ENCODE peak calls at places on chromosome 13, in five cellular contexts. Q is naive thymus-derived CD4-positive, alpha-beta T cell; H is thyroid gland; C is CD8-positive, alpha-beta T cell; G is CD8-positive, alpha-beta memory T cell. L is an unnamed sample. For H3K4me1, the result is how much of the 10 kb centered on the place peaks cover.

GRCh38 chr13:71831716-71832115 is 35.3 kb downstream of the DACH1 start:
- DNase-seq in H (no peak), G (no peak), C (no peak), Q (no peak), L (no peak)

GRCh38 chr13:103531278-103531677 is 465.1 kb upstream of the SLC10A2 start:
- DNase-seq in G (no peak), H (no peak), C (no peak), Q (no peak), L (no peak)

GRCh38 chr13:39566216-39566869 is 36.6 kb downstream of the LHFPL6 start:
- DNase-seq in Q (no peak), C (no peak), G (no peak), H (no peak), L (no peak)

GRCh38 chr13:90477194-90477593 is 870.3 kb upstream of the MIR17HG start:
- DNase-seq in G (no peak), C (no peak), Q (no peak), H (no peak), L (no peak)

GRCh38 chr13:74438911-74439310 is 304.7 kb upstream of the KLF12 start:
- DNase-seq in H (no peak), G (no peak), Q (no peak), C (no peak), L (peak)

GRCh38 chr13:110616103-110617101 is 1.1 kb downstream of the NAXD start:
- DNase-seq in G (no peak), Q (peak), C (peak), H (peak), L (peak)

GRCh38 chr13:92843549-92843948 is 383.1 kb upstream of the GPC6 start:
- DNase-seq in H (no peak), G (no peak), Q (no peak), C (no peak), L (peak)

GRCh38 chr13:47159853-47160550 is 263.1 kb upstream of the HTR2A start:
- DNase-seq in C (no peak), Q (no peak), G (no peak), H (no peak), L (no peak)

GRCh38 chr13:53782400-53783030 is 753.9 kb downstream of the OLFM4 start:
- DNase-seq in H (peak), C (no peak), Q (no peak), G (no peak), L (peak)

GRCh38 chr13:76758257-76758656 is 127.9 kb downstream of the KCTD12 start:
- DNase-seq in G (no peak), C (no peak), H (no peak), Q (no peak), L (no peak)

GRCh38 chr13:113559901-113560644 is 24.5 kb upstream of the TFDP1 start:
- DNase-seq in C (no peak), Q (no peak), G (no peak), H (no peak), L (no peak)

GRCh38 chr13:52809310-52809769 is 39.1 kb downstream of the PCDH8 start:
- DNase-seq in G (no peak), C (peak), H (peak), Q (no peak), L (peak)

GRCh38 chr13:95354680-95355487 is 53.6 kb upstream of the ABCC4 start:
- DNase-seq in G (no peak), Q (no peak), C (no peak), H (no peak), L (no peak)

GRCh38 chr13:107551521-107551920 is 663.8 kb downstream of the LIG4 start:
- DNase-seq in C (no peak), G (no peak), H (no peak), Q (no peak), L (no peak)

GRCh38 chr13:77860621-77861020 is 58.0 kb downstream of the EDNRB start:
- DNase-seq in H (no peak), C (no peak), Q (no peak), G (no peak), L (peak)

GRCh38 chr13:102227696-102228095 is 174.2 kb downstream of the FGF14 start:
- DNase-seq in C (no peak), Q (no peak), H (no peak), G (no peak), L (no peak)

GRCh38 chr13:106835477-106835876 is 267.5 kb upstream of the ARGLU1 start:
- DNase-seq in Q (no peak), H (no peak), G (no peak), C (no peak), L (no peak)

GRCh38 chr13:109383683-109384082 is 402.7 kb downstream of the IRS2 start:
- DNase-seq in H (no peak), C (no peak), Q (no peak), G (no peak), L (no peak)

GRCh38 chr13:24923305-24923640 is 159.3 kb downstream of the RNF17 start:
- DNase-seq in H (no peak), C (no peak), G (no peak), Q (no peak), L (no peak)

GRCh38 chr13:111659236-111659635 is 338.8 kb downstream of the TEX29 start:
- DNase-seq in G (no peak), C (no peak), H (no peak), Q (no peak), L (no peak)

GRCh38 chr13:21066946-21067345 is 5.6 kb upstream of the LATS2 start:
- DNase-seq in H (no peak), G (no peak), C (no peak), Q (no peak), L (no peak)

GRCh38 chr13:89832827-89833226 is 1514.7 kb upstream of the MIR17HG start:
- DNase-seq in H (no peak), G (no peak), Q (no peak), C (no peak), L (no peak)

GRCh38 chr13:28179974-28180373 is 41.6 kb downstream of the PAN3 start:
- DNase-seq in C (no peak), H (no peak), G (no peak), Q (no peak), L (no peak)

GRCh38 chr13:103349664-103350063 is 283.4 kb upstream of the SLC10A2 start:
- DNase-seq in Q (no peak), G (no peak), H (no peak), C (no peak), L (no peak)

GRCh38 chr13:92224052-92224821 is 825.8 kb downstream of the GPC5 start:
- DNase-seq in G (no peak), Q (no peak), C (no peak), H (no peak), L (peak)

GRCh38 chr13:19601749-19602725 is 31.4 kb upstream of the MPHOSPH8 start:
- DNase-seq in C (peak), G (no peak), H (peak), Q (peak), L (peak)

GRCh38 chr13:112069063-112069726 is 2.2 kb downstream of the SOX1 start:
- DNase-seq in H (no peak), C (no peak), Q (no peak), G (no peak), L (no peak)

GRCh38 chr13:60689076-60689475 is 292.1 kb downstream of the TDRD3 start:
- DNase-seq in Q (no peak), H (no peak), C (no peak), G (no peak), L (no peak)

GRCh38 chr13:47672245-47672975 is 328.7 kb downstream of the SUCLA2 start:
- DNase-seq in Q (no peak), C (no peak), H (no peak), G (no peak), L (no peak)

GRCh38 chr13:111627596-111627995 is 307.2 kb downstream of the TEX29 start:
- DNase-seq in H (no peak), Q (no peak), G (no peak), C (no peak), L (no peak)

GRCh38 chr13:85654227-85654626 is 145.0 kb downstream of the SLITRK6 start:
- DNase-seq in Q (no peak), H (no peak), G (no peak), C (no peak), L (no peak)

GRCh38 chr13:44575741-44576395 is at the start of gene TSC22D1:
- DNase-seq in H (peak), Q (peak), G (peak), C (peak), L (peak)

GRCh38 chr13:23817833-23818232 is 71.4 kb downstream of the MIPEP start:
- DNase-seq in Q (no peak), C (no peak), G (no peak), H (no peak), L (no peak)
- H3K4me1 ChIP-seq in Q (under half), C (under half), G (under half), H (under half), L (under half)

GRCh38 chr13:97274782-97275252 is 52.7 kb downstream of the MBNL2 start:
- DNase-seq in Q (no peak), G (no peak), C (no peak), H (no peak), L (no peak)

GRCh38 chr13:97276862-97277269 is 54.7 kb downstream of the MBNL2 start:
- DNase-seq in H (no peak), C (no peak), Q (no peak), G (no peak), L (no peak)

GRCh38 chr13:97275775-97276501 is 53.8 kb downstream of the MBNL2 start:
- DNase-seq in G (no peak), C (no peak), Q (no peak), H (no peak), L (no peak)

GRCh38 chr13:97273341-97273831 is 51.3 kb downstream of the MBNL2 start:
- DNase-seq in H (no peak), G (no peak), Q (no peak), C (no peak), L (no peak)

DNA sequence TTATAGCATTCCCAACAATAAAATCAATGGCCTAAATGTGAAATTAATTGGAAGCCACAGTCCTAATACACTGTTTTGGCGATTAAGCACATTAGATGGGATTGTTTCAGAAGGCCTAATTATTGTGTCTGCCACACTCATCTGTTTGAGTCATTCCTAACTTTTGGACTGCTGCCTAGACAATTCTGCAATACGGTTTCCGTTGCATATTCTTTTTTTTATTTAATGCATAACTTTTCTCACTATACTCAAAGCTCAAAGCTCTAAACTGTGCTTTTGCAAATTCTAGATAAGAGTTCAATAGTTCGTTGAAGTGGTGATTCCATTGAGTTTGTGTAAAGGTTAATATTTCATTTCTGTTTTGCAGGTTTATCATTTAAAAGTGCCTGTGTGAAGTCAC is 53.1 kb downstream of the MBNL2 start:
- DNase-seq in Q (no peak), C (no peak), G (no peak), H (no peak), L (no peak)
- H3K27ac ChIP-seq in Q (no peak), C (no peak), G (no peak), H (peak), L (no peak)

GRCh38 chr13:40981361-40981760 is 37.8 kb downstream of the ELF1 start:
- DNase-seq in Q (no peak), C (no peak), H (no peak), G (no peak), L (no peak)
- H3K4me1 ChIP-seq in Q (under half), C (half or more), H (half or more), G (half or more), L (under half)

GRCh38 chr13:34161829-34162544 is 344.0 kb downstream of the RFC3 start:
- DNase-seq in Q (no peak), C (no peak), H (no peak), G (no peak), L (no peak)
- H3K27ac ChIP-seq in Q (no peak), C (no peak), H (peak), G (no peak), L (no peak)

GRCh38 chr13:29573190-29573589 is 22.3 kb downstream of the SLC7A1 start:
- DNase-seq in H (no peak), Q (no peak), G (no peak), C (no peak), L (peak)
- H3K4me1 ChIP-seq in H (under half), Q (under half), G (under half), C (under half), L (under half)

GRCh38 chr13:50404769-50405168 is 389.5 kb downstream of the KCNRG start:
- DNase-seq in C (no peak), Q (no peak), H (peak), G (no peak), L (no peak)

GRCh38 chr13:50400930-50401553 is 385.8 kb downstream of the KCNRG start:
- DNase-seq in Q (no peak), G (no peak), C (no peak), H (no peak), L (peak)

GRCh38 chr13:50400035-50400726 is 384.9 kb downstream of the KCNRG start:
- DNase-seq in G (no peak), H (peak), C (no peak), Q (no peak), L (peak)

GRCh38 chr13:50403311-50403710 is 388.1 kb downstream of the KCNRG start:
- DNase-seq in G (no peak), Q (no peak), H (peak), C (no peak), L (no peak)

GRCh38 chr13:50401721-50402510 is 386.7 kb downstream of the KCNRG start:
- DNase-seq in H (no peak), Q (no peak), C (no peak), G (no peak), L (no peak)
- H3K27ac ChIP-seq in H (no peak), Q (no peak), C (no peak), G (no peak), L (no peak)

DNA sequence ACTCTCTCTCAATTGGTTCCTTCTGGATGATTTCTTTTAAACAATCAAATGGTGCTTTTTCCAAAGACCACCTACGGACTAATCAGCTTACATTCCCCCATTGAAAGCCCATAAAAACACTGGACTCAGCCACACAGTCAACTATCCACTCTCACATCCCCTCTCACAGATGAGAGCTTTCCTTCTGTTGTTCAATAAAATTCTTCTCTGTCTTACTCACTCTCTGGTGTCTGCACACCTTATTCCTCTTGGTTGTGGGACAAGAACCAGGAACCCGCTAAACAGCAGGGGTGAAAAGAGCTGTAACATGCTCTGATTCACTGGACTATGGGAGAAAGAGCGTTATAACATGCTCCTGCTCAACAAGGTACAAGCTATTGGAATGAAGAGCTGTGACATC is 2896.2 kb downstream of the PCDH9 start:
- DNase-seq in G (no peak), H (no peak), C (no peak), Q (no peak), L (no peak)
- H3K4me1 ChIP-seq in G (under half), H (under half), C (under half), Q (under half), L (under half)

DNA sequence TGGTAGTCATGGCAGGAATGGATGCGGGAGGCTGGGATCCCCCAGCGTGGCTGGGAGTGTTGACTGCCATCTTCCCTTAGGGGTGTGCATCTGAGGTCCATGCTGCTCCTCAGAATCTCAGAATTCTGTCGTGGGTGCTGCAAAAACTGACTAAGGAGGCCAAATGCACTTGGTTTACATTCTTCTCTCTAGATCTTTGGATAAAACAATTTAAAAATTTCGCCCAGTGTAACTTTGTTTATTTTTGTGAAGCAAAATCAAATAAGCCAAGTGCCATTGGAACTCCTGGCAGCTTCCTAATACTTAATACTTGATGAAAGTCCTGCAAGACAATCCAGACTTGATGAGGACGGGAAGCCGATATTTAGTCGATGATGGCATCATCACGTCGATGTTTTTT is 27.8 kb upstream of the TM9SF2 start:
- DNase-seq in C (no peak), G (no peak), H (no peak), Q (no peak), L (no peak)
- H3K27ac ChIP-seq in C (no peak), G (no peak), H (no peak), Q (no peak), L (no peak)

L was measured in SJCRH30.